ENCODE peak calls at places on chromosomes 13 and 19, in nine cellular contexts. One of them, this sample, is unnamed.

GRCh38 chr19:811007-811434 is 10.7 kb downstream of the PLPPR3 start:
- DNase-seq in substantia nigra: no peak
- DNase-seq in ACHN: no peak
- DNase-seq in activated CD4-positive, alpha-beta T cell treated with anti-CD3 and anti-CD28 coated beads, Interleukin-2, amount 10 ng/mL, durations not matched to agents 7 days and 5 days: no peak
- DNase-seq in testis: no peak
- DNase-seq in mucosa of descending colon: no peak
- DNase-seq in right atrium auricular region: no peak
- DNase-seq in COR-L47: no peak
- DNase-seq in stimulated activated CD4-positive, alpha-beta T cell treated with anti-CD3 and anti-CD28 coated beads, Interleukin-1b, Interleukin-23, amount 100 ng/mL, for 4 hours: no peak
- DNase-seq in this sample: no peak

GRCh38 chr19:48547722-48548121 is 4.2 kb upstream of the SULT2B1 start:
- DNase-seq in activated CD4-positive, alpha-beta T cell treated with anti-CD3 and anti-CD28 coated beads, Interleukin-2, amount 10 ng/mL, durations not matched to agents 7 days and 5 days: no peak
- DNase-seq in stimulated activated CD4-positive, alpha-beta T cell treated with anti-CD3 and anti-CD28 coated beads, Interleukin-1b, Interleukin-23, amount 100 ng/mL, for 4 hours: no peak
- DNase-seq in substantia nigra: no peak
- DNase-seq in testis: no peak
- DNase-seq in mucosa of descending colon: no peak
- DNase-seq in COR-L47: no peak
- DNase-seq in right atrium auricular region: no peak
- DNase-seq in ACHN: no peak
- DNase-seq in this sample: no peak

GRCh38 chr13:20624213-20624612 is 57.3 kb downstream of the IFT88 start:
- DNase-seq in substantia nigra: no peak
- DNase-seq in right atrium auricular region: no peak
- DNase-seq in activated CD4-positive, alpha-beta T cell treated with anti-CD3 and anti-CD28 coated beads, Interleukin-2, amount 10 ng/mL, durations not matched to agents 7 days and 5 days: no peak
- DNase-seq in mucosa of descending colon: no peak
- DNase-seq in testis: no peak
- DNase-seq in COR-L47: no peak
- DNase-seq in stimulated activated CD4-positive, alpha-beta T cell treated with anti-CD3 and anti-CD28 coated beads, Interleukin-1b, Interleukin-23, amount 100 ng/mL, for 4 hours: no peak
- DNase-seq in ACHN: no peak
- DNase-seq in this sample: no peak

GRCh38 chr13:73767191-73767741 is 366.9 kb downstream of the KLF12 start:
- DNase-seq in ACHN: no peak
- DNase-seq in testis: no peak
- DNase-seq in mucosa of descending colon: no peak
- DNase-seq in right atrium auricular region: no peak
- DNase-seq in activated CD4-positive, alpha-beta T cell treated with anti-CD3 and anti-CD28 coated beads, Interleukin-2, amount 10 ng/mL, durations not matched to agents 7 days and 5 days: no peak
- DNase-seq in substantia nigra: no peak
- DNase-seq in COR-L47: peak
- DNase-seq in stimulated activated CD4-positive, alpha-beta T cell treated with anti-CD3 and anti-CD28 coated beads, Interleukin-1b, Interleukin-23, amount 100 ng/mL, for 4 hours: no peak
- DNase-seq in this sample: peak

GRCh38 chr13:40220299-40220935 is 446.0 kb downstream of the FOXO1 start:
- DNase-seq in substantia nigra: no peak
- DNase-seq in stimulated activated CD4-positive, alpha-beta T cell treated with anti-CD3 and anti-CD28 coated beads, Interleukin-1b, Interleukin-23, amount 100 ng/mL, for 4 hours: no peak
- DNase-seq in ACHN: no peak
- DNase-seq in testis: no peak
- DNase-seq in activated CD4-positive, alpha-beta T cell treated with anti-CD3 and anti-CD28 coated beads, Interleukin-2, amount 10 ng/mL, durations not matched to agents 7 days and 5 days: no peak
- DNase-seq in right atrium auricular region: no peak
- DNase-seq in COR-L47: no peak
- DNase-seq in mucosa of descending colon: no peak
- DNase-seq in this sample: no peak

GRCh38 chr13:32019612-32020233 is 11.9 kb upstream of the FRY start:
- DNase-seq in testis: peak
- DNase-seq in right atrium auricular region: no peak
- DNase-seq in mucosa of descending colon: no peak
- DNase-seq in stimulated activated CD4-positive, alpha-beta T cell treated with anti-CD3 and anti-CD28 coated beads, Interleukin-1b, Interleukin-23, amount 100 ng/mL, for 4 hours: no peak
- DNase-seq in COR-L47: peak
- DNase-seq in ACHN: peak
- DNase-seq in substantia nigra: no peak
- DNase-seq in activated CD4-positive, alpha-beta T cell treated with anti-CD3 and anti-CD28 coated beads, Interleukin-2, amount 10 ng/mL, durations not matched to agents 7 days and 5 days: peak
- DNase-seq in this sample: peak

GRCh38 chr13:33740134-33740538 is 77.8 kb upstream of the RFC3 start:
- DNase-seq in mucosa of descending colon: no peak
- DNase-seq in COR-L47: no peak
- DNase-seq in stimulated activated CD4-positive, alpha-beta T cell treated with anti-CD3 and anti-CD28 coated beads, Interleukin-1b, Interleukin-23, amount 100 ng/mL, for 4 hours: no peak
- DNase-seq in activated CD4-positive, alpha-beta T cell treated with anti-CD3 and anti-CD28 coated beads, Interleukin-2, amount 10 ng/mL, durations not matched to agents 7 days and 5 days: no peak
- DNase-seq in ACHN: no peak
- DNase-seq in right atrium auricular region: no peak
- DNase-seq in testis: no peak
- DNase-seq in substantia nigra: no peak
- DNase-seq in this sample: no peak

GRCh38 chr19:18713550-18714117 is 30.2 kb downstream of the CRTC1 start:
- DNase-seq in COR-L47: no peak
- DNase-seq in testis: no peak
- DNase-seq in substantia nigra: no peak
- DNase-seq in ACHN: no peak
- DNase-seq in right atrium auricular region: no peak
- DNase-seq in mucosa of descending colon: no peak
- DNase-seq in activated CD4-positive, alpha-beta T cell treated with anti-CD3 and anti-CD28 coated beads, Interleukin-2, amount 10 ng/mL, durations not matched to agents 7 days and 5 days: no peak
- DNase-seq in stimulated activated CD4-positive, alpha-beta T cell treated with anti-CD3 and anti-CD28 coated beads, Interleukin-1b, Interleukin-23, amount 100 ng/mL, for 4 hours: no peak
- DNase-seq in this sample: no peak

GRCh38 chr13:51130348-51130747 is 19.3 kb upstream of the C13orf42 start:
- DNase-seq in activated CD4-positive, alpha-beta T cell treated with anti-CD3 and anti-CD28 coated beads, Interleukin-2, amount 10 ng/mL, durations not matched to agents 7 days and 5 days: no peak
- DNase-seq in COR-L47: no peak
- DNase-seq in testis: no peak
- DNase-seq in stimulated activated CD4-positive, alpha-beta T cell treated with anti-CD3 and anti-CD28 coated beads, Interleukin-1b, Interleukin-23, amount 100 ng/mL, for 4 hours: no peak
- DNase-seq in right atrium auricular region: no peak
- DNase-seq in mucosa of descending colon: no peak
- DNase-seq in substantia nigra: no peak
- DNase-seq in ACHN: no peak
- DNase-seq in this sample: no peak

GRCh38 chr19:18401580-18402112 is 4.2 kb upstream of the LRRC25 start:
- DNase-seq in right atrium auricular region: no peak
- DNase-seq in ACHN: peak
- DNase-seq in COR-L47: peak
- DNase-seq in activated CD4-positive, alpha-beta T cell treated with anti-CD3 and anti-CD28 coated beads, Interleukin-2, amount 10 ng/mL, durations not matched to agents 7 days and 5 days: no peak
- DNase-seq in stimulated activated CD4-positive, alpha-beta T cell treated with anti-CD3 and anti-CD28 coated beads, Interleukin-1b, Interleukin-23, amount 100 ng/mL, for 4 hours: no peak
- DNase-seq in testis: peak
- DNase-seq in mucosa of descending colon: peak
- DNase-seq in substantia nigra: no peak
- DNase-seq in this sample: peak

GRCh38 chr13:26037302-26037701 is 14.5 kb downstream of the SHISA2 start:
- DNase-seq in mucosa of descending colon: no peak
- DNase-seq in stimulated activated CD4-positive, alpha-beta T cell treated with anti-CD3 and anti-CD28 coated beads, Interleukin-1b, Interleukin-23, amount 100 ng/mL, for 4 hours: no peak
- DNase-seq in COR-L47: no peak
- DNase-seq in ACHN: peak
- DNase-seq in testis: peak
- DNase-seq in right atrium auricular region: no peak
- DNase-seq in substantia nigra: no peak
- DNase-seq in activated CD4-positive, alpha-beta T cell treated with anti-CD3 and anti-CD28 coated beads, Interleukin-2, amount 10 ng/mL, durations not matched to agents 7 days and 5 days: peak
- DNase-seq in this sample: no peak

GRCh38 chr19:34793562-34793961 is 20.5 kb upstream of the ZNF599 start:
- DNase-seq in COR-L47: no peak
- DNase-seq in ACHN: no peak
- DNase-seq in stimulated activated CD4-positive, alpha-beta T cell treated with anti-CD3 and anti-CD28 coated beads, Interleukin-1b, Interleukin-23, amount 100 ng/mL, for 4 hours: no peak
- DNase-seq in testis: no peak
- DNase-seq in mucosa of descending colon: no peak
- DNase-seq in right atrium auricular region: no peak
- DNase-seq in substantia nigra: no peak
- DNase-seq in activated CD4-positive, alpha-beta T cell treated with anti-CD3 and anti-CD28 coated beads, Interleukin-2, amount 10 ng/mL, durations not matched to agents 7 days and 5 days: no peak
- DNase-seq in this sample: no peak

GRCh38 chr13:42812311-42812710 is 30.9 kb downstream of the FAM216B start:
- DNase-seq in ACHN: no peak
- DNase-seq in activated CD4-positive, alpha-beta T cell treated with anti-CD3 and anti-CD28 coated beads, Interleukin-2, amount 10 ng/mL, durations not matched to agents 7 days and 5 days: no peak
- DNase-seq in COR-L47: no peak
- DNase-seq in right atrium auricular region: no peak
- DNase-seq in testis: no peak
- DNase-seq in substantia nigra: no peak
- DNase-seq in stimulated activated CD4-positive, alpha-beta T cell treated with anti-CD3 and anti-CD28 coated beads, Interleukin-1b, Interleukin-23, amount 100 ng/mL, for 4 hours: no peak
- DNase-seq in mucosa of descending colon: no peak
- DNase-seq in this sample: no peak

GRCh38 chr19:4288091-4288777 is 9.2 kb downstream of the SHD start:
- DNase-seq in mucosa of descending colon: no peak
- DNase-seq in testis: no peak
- DNase-seq in ACHN: no peak
- DNase-seq in right atrium auricular region: no peak
- DNase-seq in activated CD4-positive, alpha-beta T cell treated with anti-CD3 and anti-CD28 coated beads, Interleukin-2, amount 10 ng/mL, durations not matched to agents 7 days and 5 days: no peak
- DNase-seq in COR-L47: no peak
- DNase-seq in substantia nigra: no peak
- DNase-seq in stimulated activated CD4-positive, alpha-beta T cell treated with anti-CD3 and anti-CD28 coated beads, Interleukin-1b, Interleukin-23, amount 100 ng/mL, for 4 hours: no peak
- DNase-seq in this sample: no peak

GRCh38 chr19:39405930-39406655 is 554 bp upstream of the ZFP36 start:
- DNase-seq in stimulated activated CD4-positive, alpha-beta T cell treated with anti-CD3 and anti-CD28 coated beads, Interleukin-1b, Interleukin-23, amount 100 ng/mL, for 4 hours: peak
- DNase-seq in substantia nigra: no peak
- DNase-seq in testis: peak
- DNase-seq in activated CD4-positive, alpha-beta T cell treated with anti-CD3 and anti-CD28 coated beads, Interleukin-2, amount 10 ng/mL, durations not matched to agents 7 days and 5 days: peak
- DNase-seq in COR-L47: no peak
- DNase-seq in mucosa of descending colon: peak
- DNase-seq in right atrium auricular region: peak
- DNase-seq in ACHN: no peak
- DNase-seq in this sample: no peak

GRCh38 chr19:15532779-15533521 is 24.6 kb downstream of the CYP4F22 start:
- DNase-seq in substantia nigra: no peak
- DNase-seq in stimulated activated CD4-positive, alpha-beta T cell treated with anti-CD3 and anti-CD28 coated beads, Interleukin-1b, Interleukin-23, amount 100 ng/mL, for 4 hours: no peak
- DNase-seq in mucosa of descending colon: no peak
- DNase-seq in activated CD4-positive, alpha-beta T cell treated with anti-CD3 and anti-CD28 coated beads, Interleukin-2, amount 10 ng/mL, durations not matched to agents 7 days and 5 days: peak
- DNase-seq in testis: no peak
- DNase-seq in ACHN: no peak
- DNase-seq in right atrium auricular region: no peak
- DNase-seq in COR-L47: no peak
- DNase-seq in this sample: no peak

GRCh38 chr13:60584976-60585375 is 188.0 kb downstream of the TDRD3 start:
- DNase-seq in ACHN: no peak
- DNase-seq in activated CD4-positive, alpha-beta T cell treated with anti-CD3 and anti-CD28 coated beads, Interleukin-2, amount 10 ng/mL, durations not matched to agents 7 days and 5 days: no peak
- DNase-seq in stimulated activated CD4-positive, alpha-beta T cell treated with anti-CD3 and anti-CD28 coated beads, Interleukin-1b, Interleukin-23, amount 100 ng/mL, for 4 hours: no peak
- DNase-seq in testis: no peak
- DNase-seq in mucosa of descending colon: peak
- DNase-seq in substantia nigra: no peak
- DNase-seq in COR-L47: no peak
- DNase-seq in right atrium auricular region: no peak
- DNase-seq in this sample: no peak

GRCh38 chr13:76489299-76489698 is 396.9 kb downstream of the KCTD12 start:
- DNase-seq in COR-L47: peak
- DNase-seq in activated CD4-positive, alpha-beta T cell treated with anti-CD3 and anti-CD28 coated beads, Interleukin-2, amount 10 ng/mL, durations not matched to agents 7 days and 5 days: no peak
- DNase-seq in ACHN: no peak
- DNase-seq in testis: no peak
- DNase-seq in right atrium auricular region: no peak
- DNase-seq in substantia nigra: no peak
- DNase-seq in stimulated activated CD4-positive, alpha-beta T cell treated with anti-CD3 and anti-CD28 coated beads, Interleukin-1b, Interleukin-23, amount 100 ng/mL, for 4 hours: no peak
- DNase-seq in mucosa of descending colon: no peak
- DNase-seq in this sample: no peak

GRCh38 chr19:44891016-44891882 is at the start of gene TOMM40:
- DNase-seq in activated CD4-positive, alpha-beta T cell treated with anti-CD3 and anti-CD28 coated beads, Interleukin-2, amount 10 ng/mL, durations not matched to agents 7 days and 5 days: peak
- DNase-seq in COR-L47: peak
- DNase-seq in substantia nigra: no peak
- DNase-seq in right atrium auricular region: no peak
- DNase-seq in mucosa of descending colon: no peak
- DNase-seq in ACHN: peak
- DNase-seq in testis: no peak
- DNase-seq in stimulated activated CD4-positive, alpha-beta T cell treated with anti-CD3 and anti-CD28 coated beads, Interleukin-1b, Interleukin-23, amount 100 ng/mL, for 4 hours: peak
- DNase-seq in this sample: no peak

GRCh38 chr19:2050349-2050990 is 574 bp downstream of the MKNK2 start:
- DNase-seq in substantia nigra: no peak
- DNase-seq in activated CD4-positive, alpha-beta T cell treated with anti-CD3 and anti-CD28 coated beads, Interleukin-2, amount 10 ng/mL, durations not matched to agents 7 days and 5 days: no peak
- DNase-seq in testis: no peak
- DNase-seq in right atrium auricular region: no peak
- DNase-seq in COR-L47: no peak
- DNase-seq in mucosa of descending colon: peak
- DNase-seq in stimulated activated CD4-positive, alpha-beta T cell treated with anti-CD3 and anti-CD28 coated beads, Interleukin-1b, Interleukin-23, amount 100 ng/mL, for 4 hours: no peak
- DNase-seq in ACHN: no peak
- DNase-seq in this sample: no peak

GRCh38 chr13:41306271-41307150 is 4.6 kb upstream of the NAA16 start:
- DNase-seq in testis: no peak
- DNase-seq in substantia nigra: no peak
- DNase-seq in right atrium auricular region: no peak
- DNase-seq in activated CD4-positive, alpha-beta T cell treated with anti-CD3 and anti-CD28 coated beads, Interleukin-2, amount 10 ng/mL, durations not matched to agents 7 days and 5 days: no peak
- DNase-seq in mucosa of descending colon: no peak
- DNase-seq in ACHN: no peak
- DNase-seq in COR-L47: no peak
- DNase-seq in stimulated activated CD4-positive, alpha-beta T cell treated with anti-CD3 and anti-CD28 coated beads, Interleukin-1b, Interleukin-23, amount 100 ng/mL, for 4 hours: no peak
- DNase-seq in this sample: no peak

GRCh38 chr19:6126335-6126974 is 9.0 kb upstream of the ACSBG2 start:
- DNase-seq in stimulated activated CD4-positive, alpha-beta T cell treated with anti-CD3 and anti-CD28 coated beads, Interleukin-1b, Interleukin-23, amount 100 ng/mL, for 4 hours: no peak
- DNase-seq in substantia nigra: no peak
- DNase-seq in COR-L47: peak
- DNase-seq in mucosa of descending colon: no peak
- DNase-seq in right atrium auricular region: no peak
- DNase-seq in activated CD4-positive, alpha-beta T cell treated with anti-CD3 and anti-CD28 coated beads, Interleukin-2, amount 10 ng/mL, durations not matched to agents 7 days and 5 days: peak
- DNase-seq in ACHN: peak
- DNase-seq in testis: no peak
- DNase-seq in this sample: peak

GRCh38 chr13:52158629-52159158 is 703 bp downstream of the NEK3 start:
- DNase-seq in right atrium auricular region: peak
- DNase-seq in ACHN: peak
- DNase-seq in substantia nigra: no peak
- DNase-seq in stimulated activated CD4-positive, alpha-beta T cell treated with anti-CD3 and anti-CD28 coated beads, Interleukin-1b, Interleukin-23, amount 100 ng/mL, for 4 hours: no peak
- DNase-seq in activated CD4-positive, alpha-beta T cell treated with anti-CD3 and anti-CD28 coated beads, Interleukin-2, amount 10 ng/mL, durations not matched to agents 7 days and 5 days: no peak
- DNase-seq in COR-L47: no peak
- DNase-seq in mucosa of descending colon: no peak
- DNase-seq in testis: peak
- DNase-seq in this sample: peak

GRCh38 chr19:51479531-51480331 is 1.4 kb downstream of the CEACAM18 start:
- DNase-seq in activated CD4-positive, alpha-beta T cell treated with anti-CD3 and anti-CD28 coated beads, Interleukin-2, amount 10 ng/mL, durations not matched to agents 7 days and 5 days: no peak
- DNase-seq in mucosa of descending colon: no peak
- DNase-seq in COR-L47: no peak
- DNase-seq in right atrium auricular region: no peak
- DNase-seq in substantia nigra: no peak
- DNase-seq in stimulated activated CD4-positive, alpha-beta T cell treated with anti-CD3 and anti-CD28 coated beads, Interleukin-1b, Interleukin-23, amount 100 ng/mL, for 4 hours: no peak
- DNase-seq in testis: no peak
- DNase-seq in ACHN: no peak
- DNase-seq in this sample: no peak

GRCh38 chr13:51004111-51004865 is 94.7 kb downstream of the RNASEH2B start:
- DNase-seq in stimulated activated CD4-positive, alpha-beta T cell treated with anti-CD3 and anti-CD28 coated beads, Interleukin-1b, Interleukin-23, amount 100 ng/mL, for 4 hours: no peak
- DNase-seq in testis: no peak
- DNase-seq in mucosa of descending colon: no peak
- DNase-seq in ACHN: no peak
- DNase-seq in COR-L47: no peak
- DNase-seq in right atrium auricular region: no peak
- DNase-seq in activated CD4-positive, alpha-beta T cell treated with anti-CD3 and anti-CD28 coated beads, Interleukin-2, amount 10 ng/mL, durations not matched to agents 7 days and 5 days: no peak
- DNase-seq in substantia nigra: no peak
- DNase-seq in this sample: no peak

GRCh38 chr13:99218545-99218944 is 17.9 kb downstream of the UBAC2 start:
- DNase-seq in COR-L47: no peak
- DNase-seq in right atrium auricular region: peak
- DNase-seq in activated CD4-positive, alpha-beta T cell treated with anti-CD3 and anti-CD28 coated beads, Interleukin-2, amount 10 ng/mL, durations not matched to agents 7 days and 5 days: no peak
- DNase-seq in stimulated activated CD4-positive, alpha-beta T cell treated with anti-CD3 and anti-CD28 coated beads, Interleukin-1b, Interleukin-23, amount 100 ng/mL, for 4 hours: no peak
- DNase-seq in substantia nigra: no peak
- DNase-seq in testis: peak
- DNase-seq in mucosa of descending colon: no peak
- DNase-seq in ACHN: no peak
- DNase-seq in this sample: no peak

GRCh38 chr13:44106231-44107152 is 226.8 kb downstream of the LACC1 start:
- DNase-seq in stimulated activated CD4-positive, alpha-beta T cell treated with anti-CD3 and anti-CD28 coated beads, Interleukin-1b, Interleukin-23, amount 100 ng/mL, for 4 hours: no peak
- DNase-seq in right atrium auricular region: peak
- DNase-seq in COR-L47: no peak
- DNase-seq in testis: peak
- DNase-seq in activated CD4-positive, alpha-beta T cell treated with anti-CD3 and anti-CD28 coated beads, Interleukin-2, amount 10 ng/mL, durations not matched to agents 7 days and 5 days: no peak
- DNase-seq in mucosa of descending colon: no peak
- DNase-seq in substantia nigra: no peak
- DNase-seq in ACHN: no peak
- DNase-seq in this sample: no peak

GRCh38 chr19:41225238-41226052 is 6.4 kb downstream of the AXL start:
- DNase-seq in mucosa of descending colon: peak
- DNase-seq in COR-L47: no peak
- DNase-seq in stimulated activated CD4-positive, alpha-beta T cell treated with anti-CD3 and anti-CD28 coated beads, Interleukin-1b, Interleukin-23, amount 100 ng/mL, for 4 hours: peak
- DNase-seq in ACHN: peak
- DNase-seq in activated CD4-positive, alpha-beta T cell treated with anti-CD3 and anti-CD28 coated beads, Interleukin-2, amount 10 ng/mL, durations not matched to agents 7 days and 5 days: no peak
- DNase-seq in testis: peak
- DNase-seq in substantia nigra: no peak
- DNase-seq in right atrium auricular region: peak
- DNase-seq in this sample: peak

GRCh38 chr13:36919833-36920611 is at the start of gene SMAD9:
- DNase-seq in testis: peak
- DNase-seq in right atrium auricular region: peak
- DNase-seq in substantia nigra: no peak
- DNase-seq in COR-L47: peak
- DNase-seq in activated CD4-positive, alpha-beta T cell treated with anti-CD3 and anti-CD28 coated beads, Interleukin-2, amount 10 ng/mL, durations not matched to agents 7 days and 5 days: no peak
- DNase-seq in stimulated activated CD4-positive, alpha-beta T cell treated with anti-CD3 and anti-CD28 coated beads, Interleukin-1b, Interleukin-23, amount 100 ng/mL, for 4 hours: peak
- DNase-seq in ACHN: peak
- DNase-seq in mucosa of descending colon: peak
- DNase-seq in this sample: peak

GRCh38 chr19:54316746-54317107 is 3.8 kb upstream of the LILRA5 start:
- DNase-seq in testis: peak
- DNase-seq in COR-L47: peak
- DNase-seq in substantia nigra: no peak
- DNase-seq in right atrium auricular region: no peak
- DNase-seq in mucosa of descending colon: no peak
- DNase-seq in activated CD4-positive, alpha-beta T cell treated with anti-CD3 and anti-CD28 coated beads, Interleukin-2, amount 10 ng/mL, durations not matched to agents 7 days and 5 days: peak
- DNase-seq in ACHN: no peak
- DNase-seq in stimulated activated CD4-positive, alpha-beta T cell treated with anti-CD3 and anti-CD28 coated beads, Interleukin-1b, Interleukin-23, amount 100 ng/mL, for 4 hours: no peak
- DNase-seq in this sample: no peak

This sample was measured in hepatic stellate cell.